ENCODE peak calls at places on chromosome 14, in six cellular contexts. U is heart left ventricle, N is upper lobe of left lung, V is stomach, F is H1, Z is uterus. G is an unnamed sample.

GRCh38 chr14:106277503-106277902 is 751.1 kb downstream of the TMEM121 start:
- DNase-seq in U (no peak), N (no peak), V (peak; percentile 61), F (no peak), Z (no peak), G (no peak)

GRCh38 chr14:60349663-60350365 is 100.8 kb downstream of the PPM1A start:
- DNase-seq in U (no peak), N (no peak), V (peak; percentile 33), F (no peak), Z (no peak), G (no peak)

GRCh38 chr14:38716871-38717270 is 386.2 kb downstream of the SEC23A start:
- DNase-seq in U (no peak), N (no peak), V (no peak), F (no peak), Z (no peak), G (no peak)

GRCh38 chr14:53011053-53011462 is 60.2 kb upstream of the FERMT2 start:
- DNase-seq in U (peak; percentile 77), N (peak; percentile 28), V (peak; percentile 41), F (peak; percentile 29), Z (peak; percentile 85), G (no peak)

GRCh38 chr14:74558655-74559054 is 53.4 kb downstream of the LTBP2 start:
- DNase-seq in U (no peak), N (no peak), V (no peak), F (no peak), Z (no peak), G (peak; percentile 2)

GRCh38 chr14:101873401-101873800 is 91.0 kb upstream of the DYNC1H1 start:
- DNase-seq in U (no peak), N (no peak), V (no peak), F (no peak), Z (no peak), G (no peak)

GRCh38 chr14:94031880-94032279 is 5.7 kb downstream of the OTUB2 start:
- DNase-seq in U (no peak), N (no peak), V (no peak), F (no peak), Z (no peak), G (no peak)

GRCh38 chr14:36807727-36808126 is 146.1 kb downstream of the PAX9 start:
- DNase-seq in U (no peak), N (no peak), V (no peak), F (no peak), Z (no peak), G (no peak)

GRCh38 chr14:63039800-63040380 is 5.4 kb downstream of the KCNH5 start:
- DNase-seq in U (no peak), N (no peak), V (no peak), F (no peak), Z (no peak), G (no peak)

GRCh38 chr14:99609245-99610117 is 5.5 kb upstream of the CCDC85C start:
- DNase-seq in U (no peak), N (no peak), V (no peak), F (no peak), Z (no peak), G (no peak)

GRCh38 chr14:53951661-53952265 is 4.9 kb downstream of the BMP4 start:
- DNase-seq in U (no peak), N (no peak), V (no peak), F (no peak), Z (no peak), G (no peak)

GRCh38 chr14:28823245-28823644 is 56.7 kb downstream of the FOXG1 start:
- DNase-seq in U (no peak), N (no peak), V (no peak), F (no peak), Z (no peak), G (no peak)

GRCh38 chr14:48954446-48954845 is 631.7 kb downstream of the RPS29 start:
- DNase-seq in U (no peak), N (no peak), V (no peak), F (no peak), Z (no peak), G (no peak)

GRCh38 chr14:72617391-72618011 is 276.4 kb downstream of the DPF3 start:
- DNase-seq in U (peak; percentile 63), N (no peak), V (no peak), F (no peak), Z (no peak), G (no peak)

GRCh38 chr14:33282181-33282580 is 343.5 kb downstream of the NPAS3 start:
- DNase-seq in U (no peak), N (no peak), V (no peak), F (no peak), Z (no peak), G (no peak)

GRCh38 chr14:21703357-21704339 is 30.0 kb upstream of the OR4E1 start:
- DNase-seq in U (no peak), N (no peak), V (no peak), F (no peak), Z (no peak), G (no peak)

GRCh38 chr14:65351493-65352224 is 60.9 kb upstream of the FUT8 start:
- DNase-seq in U (no peak), N (no peak), V (no peak), F (no peak), Z (no peak), G (no peak)

GRCh38 chr14:101064121-101064661 is 160.7 kb upstream of the RTL1 start:
- DNase-seq in U (no peak), N (no peak), V (no peak), F (no peak), Z (no peak), G (peak; percentile 65)

GRCh38 chr14:75418779-75419768 is 8.7 kb upstream of the JDP2 start:
- DNase-seq in U (peak; percentile 47), N (peak; percentile 81), V (peak; percentile 63), F (peak; percentile 79), Z (no peak), G (no peak)

GRCh38 chr14:88729159-88729558 is 63.6 kb downstream of the EML5 start:
- DNase-seq in U (no peak), N (no peak), V (no peak), F (no peak), Z (no peak), G (no peak)

GRCh38 chr14:88463318-88463717 is 77.9 kb downstream of the SPATA7 start:
- DNase-seq in U (no peak), N (no peak), V (no peak), F (no peak), Z (no peak), G (no peak)

GRCh38 chr14:92280554-92281262 is 42.3 kb upstream of the SLC24A4 start:
- DNase-seq in U (no peak), N (no peak), V (no peak), F (no peak), Z (no peak), G (no peak)

GRCh38 chr14:45906257-45906656 is 653.3 kb upstream of the MIS18BP1 start:
- DNase-seq in U (no peak), N (no peak), V (no peak), F (no peak), Z (no peak), G (no peak)

DNA sequence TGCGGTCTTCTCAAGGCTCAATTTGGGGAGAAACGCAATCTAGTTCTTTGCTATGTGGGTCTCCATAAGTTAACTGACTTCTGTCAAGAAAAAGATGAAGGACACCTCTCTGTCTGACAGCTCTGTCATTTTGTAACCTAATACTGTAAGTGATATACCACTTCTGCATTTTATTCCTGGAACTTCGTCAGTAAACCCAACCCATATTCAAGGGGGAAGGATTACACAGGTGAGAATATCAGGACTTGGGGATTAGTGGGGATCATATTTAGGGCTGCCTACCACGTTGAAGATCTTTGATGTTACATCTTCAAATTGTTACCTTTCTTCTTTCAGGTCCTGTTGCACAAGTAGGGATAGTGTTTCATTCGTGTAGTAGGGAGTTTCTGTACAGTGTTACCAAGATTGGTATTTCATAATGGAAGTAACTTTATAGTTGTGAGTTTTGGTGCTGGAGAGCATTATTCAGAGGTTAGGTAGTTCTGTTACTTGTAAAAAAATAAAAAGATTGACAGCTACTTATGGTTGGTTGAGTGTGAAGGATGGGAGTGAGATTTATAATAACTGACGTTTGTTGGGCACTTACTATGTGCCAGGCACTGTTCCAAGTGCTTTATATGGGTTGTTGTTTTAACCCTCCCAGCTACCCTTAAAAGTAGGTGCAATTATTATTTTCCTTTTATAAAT is 1.6 kb downstream of the TMEM260 start:
- DNase-seq in U (no peak), N (no peak), V (no peak), F (no peak), Z (no peak), G (no peak)
- H3K4me3 ChIP-seq in U (peak overlapping the region; percentile 100), N (peak overlapping the region; percentile 99), V (peak overlapping the region; percentile 99), F (peak overlapping the region; percentile 96), Z (no peak overlapping the region), G (peak overlapping the region; percentile 91)

GRCh38 chr14:103104654-103105511 is 10.4 kb downstream of the EXOC3L4 start:
- DNase-seq in U (peak; percentile 67), N (peak; percentile 75), V (peak; percentile 85), F (no peak), Z (peak; percentile 77), G (peak; percentile 94)

GRCh38 chr14:103101964-103102688 is 7.6 kb downstream of the EXOC3L4 start:
- DNase-seq in U (no peak), N (no peak), V (no peak), F (no peak), Z (no peak), G (no peak)

GRCh38 chr14:103102689-103103260 is 8.2 kb downstream of the EXOC3L4 start:
- DNase-seq in U (no peak), N (no peak), V (no peak), F (no peak), Z (no peak), G (no peak)

GRCh38 chr14:103104389-103104653 is 9.8 kb downstream of the EXOC3L4 start:
- DNase-seq in U (no peak), N (no peak), V (no peak), F (no peak), Z (no peak), G (no peak)

DNA sequence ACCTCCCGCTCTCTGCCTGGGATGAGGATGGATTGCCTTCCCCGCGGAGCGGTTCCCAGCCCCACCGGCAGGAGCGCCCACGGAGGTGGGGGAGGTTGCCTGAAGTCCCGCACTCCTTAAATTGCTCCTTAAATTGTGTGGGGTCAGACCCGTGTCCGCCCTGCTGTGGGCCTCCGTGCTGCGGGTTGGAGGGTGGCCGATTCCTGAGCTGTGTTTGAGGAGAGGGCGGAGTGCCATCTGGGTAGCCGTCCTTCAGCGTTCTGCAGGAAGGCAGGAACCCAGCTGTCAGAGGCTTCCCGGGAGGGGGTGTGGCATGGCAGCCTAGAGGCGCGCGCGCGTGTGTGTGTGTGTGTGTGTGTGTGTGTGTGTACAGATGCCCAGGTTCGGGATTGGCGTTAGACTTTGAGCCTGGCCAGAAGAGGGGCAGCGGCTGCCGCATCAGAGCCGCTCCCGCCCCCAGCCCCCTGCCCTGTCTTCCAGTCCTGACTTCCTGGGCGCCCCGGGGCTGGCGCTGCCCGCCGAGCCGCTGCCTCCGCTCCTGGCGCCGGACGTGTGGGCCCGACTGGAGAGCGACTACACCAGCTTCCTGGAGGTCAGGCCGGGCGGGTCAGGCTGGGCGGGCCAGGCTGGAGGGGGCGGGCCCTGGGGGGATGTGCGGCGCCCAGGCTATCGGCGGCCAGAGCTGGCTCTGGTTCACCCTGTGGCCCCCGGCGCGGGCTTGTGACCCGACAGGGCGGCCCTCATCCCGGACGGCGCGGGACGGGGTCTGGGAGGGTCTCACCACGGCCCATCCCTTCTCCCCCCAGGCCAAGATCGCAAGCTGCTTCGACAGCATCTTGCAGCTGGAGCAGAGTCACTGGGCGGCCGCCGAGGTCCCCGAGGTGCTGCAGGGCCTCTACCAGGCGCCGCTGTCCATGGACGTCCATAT is 9.2 kb downstream of the EXOC3L4 start:
- DNase-seq in U (peak; percentile 68), N (peak; percentile 54), V (peak; percentile 87), F (no peak), Z (no peak), G (no peak)
- TF ChIP-seq POLR2A in U (no peak), N (no peak), V (no peak), F (no peak), Z (no peak), G (no peak)

GRCh38 chr14:55514819-55515470 is 65.1 kb upstream of the KTN1 start:
- DNase-seq in U (no peak), N (no peak), V (no peak), F (no peak), Z (no peak), G (no peak)
- H3K4me3 ChIP-seq in U (no peak overlapping the region), N (no peak overlapping the region), V (no peak overlapping the region), F (no peak overlapping the region), Z (no peak overlapping the region), G (no peak overlapping the region)

GRCh38 chr14:57268161-57269067 is at the start of the genes AP5M1 and EXOC5:
- DNase-seq in U (peak; percentile 95), N (peak; percentile 93), V (peak; percentile 92), F (peak; percentile 64), Z (peak; percentile 85), G (peak; percentile 98)
- TF ChIP-seq POLR2A in U (no peak), N (peak; percentile 28), V (peak; percentile 38), F (no peak), Z (no peak), G (peak; percentile 12)

G was measured in spleen.